ENCODE peak calls at places on chromosomes 3 and 15, in nine cellular contexts. V is brain microvascular endothelial cell; C is left ventricle myocardium inferior; E is breast epithelium; R is HL-60; D is right atrium auricular region; O is transverse colon; Q is CD4-positive, alpha-beta T cell; X is psoas muscle. I is an unnamed sample.

GRCh38 chr3:133478624-133479023 is 78.8 kb downstream of the BFSP2 start:
- DNase-seq in V (no peak), C (no peak), E (no peak), R (no peak), D (no peak), O (no peak), Q (no peak), X (no peak), I (no peak)

GRCh38 chr3:188788621-188789081 is 383.1 kb upstream of the TPRG1 start:
- DNase-seq in V (peak), C (no peak), E (no peak), R (peak), D (no peak), O (no peak), Q (peak), X (no peak), I (no peak)

GRCh38 chr3:125054436-125055164 is 1.2 kb downstream of the HEG1 start:
- DNase-seq in V (peak), C (no peak), E (no peak), R (no peak), D (no peak), O (no peak), Q (no peak), X (no peak), I (no peak)

GRCh38 chr3:51669241-51670052 is 1.6 kb upstream of the TEX264 start:
- DNase-seq in V (peak), C (peak), E (peak), R (peak), D (peak), O (peak), Q (peak), X (peak), I (peak)

GRCh38 chr15:80856809-80857377 is 77.7 kb downstream of the CEMIP start:
- DNase-seq in V (no peak), C (peak), E (peak), R (no peak), D (no peak), O (peak), Q (no peak), X (no peak), I (peak)

GRCh38 chr15:40852529-40852928 is 8.7 kb downstream of the SPINT1 start:
- DNase-seq in V (no peak), C (no peak), E (no peak), R (no peak), D (no peak), O (peak), Q (no peak), X (peak), I (no peak)

GRCh38 chr3:88031543-88032148 is 27.2 kb downstream of the CGGBP1 start:
- DNase-seq in V (peak), C (no peak), E (no peak), R (no peak), D (no peak), O (no peak), Q (no peak), X (no peak), I (no peak)

GRCh38 chr3:85821130-85821756 is 862.5 kb downstream of the CADM2 start:
- DNase-seq in V (peak), C (no peak), E (no peak), R (peak), D (no peak), O (peak), Q (no peak), X (no peak), I (no peak)

GRCh38 chr3:49554639-49555265 is 475 bp downstream of the BSN start:
- DNase-seq in V (no peak), C (peak), E (no peak), R (no peak), D (no peak), O (peak), Q (peak), X (peak), I (no peak)

GRCh38 chr15:35437157-35437556 is 108.8 kb downstream of the DPH6 start:
- DNase-seq in V (no peak), C (no peak), E (no peak), R (no peak), D (no peak), O (no peak), Q (no peak), X (no peak), I (no peak)

GRCh38 chr3:41363830-41364523 is 164.7 kb downstream of the CTNNB1 start:
- DNase-seq in V (no peak), C (no peak), E (no peak), R (no peak), D (no peak), O (no peak), Q (no peak), X (no peak), I (no peak)

GRCh38 chr3:63689285-63689684 is 36.8 kb downstream of the SNTN start:
- DNase-seq in V (no peak), C (no peak), E (no peak), R (no peak), D (no peak), O (no peak), Q (no peak), X (no peak), I (no peak)

GRCh38 chr15:62164500-62165028 is 521 bp downstream of the C2CD4B start:
- DNase-seq in V (no peak), C (peak), E (no peak), R (no peak), D (no peak), O (peak), Q (no peak), X (peak), I (no peak)

GRCh38 chr3:77320514-77320913 is 280.6 kb downstream of the ROBO2 start:
- DNase-seq in V (peak), C (no peak), E (no peak), R (no peak), D (no peak), O (no peak), Q (no peak), X (no peak), I (no peak)

GRCh38 chr15:85443593-85444328 is 63.4 kb downstream of the AKAP13 start:
- DNase-seq in V (peak), C (no peak), E (no peak), R (no peak), D (no peak), O (no peak), Q (no peak), X (no peak), I (no peak)

GRCh38 chr3:66499881-66500574 is 794 bp downstream of the LRIG1 start:
- DNase-seq in V (no peak), C (peak), E (no peak), R (no peak), D (no peak), O (peak), Q (peak), X (peak), I (peak)

GRCh38 chr3:71495708-71496472 is 87.6 kb downstream of the FOXP1 start:
- DNase-seq in V (peak), C (no peak), E (no peak), R (no peak), D (no peak), O (no peak), Q (no peak), X (no peak), I (no peak)

GRCh38 chr3:13260259-13261103 is 159.6 kb downstream of the NUP210 start:
- DNase-seq in V (no peak), C (no peak), E (no peak), R (no peak), D (no peak), O (no peak), Q (no peak), X (no peak), I (no peak)

DNA sequence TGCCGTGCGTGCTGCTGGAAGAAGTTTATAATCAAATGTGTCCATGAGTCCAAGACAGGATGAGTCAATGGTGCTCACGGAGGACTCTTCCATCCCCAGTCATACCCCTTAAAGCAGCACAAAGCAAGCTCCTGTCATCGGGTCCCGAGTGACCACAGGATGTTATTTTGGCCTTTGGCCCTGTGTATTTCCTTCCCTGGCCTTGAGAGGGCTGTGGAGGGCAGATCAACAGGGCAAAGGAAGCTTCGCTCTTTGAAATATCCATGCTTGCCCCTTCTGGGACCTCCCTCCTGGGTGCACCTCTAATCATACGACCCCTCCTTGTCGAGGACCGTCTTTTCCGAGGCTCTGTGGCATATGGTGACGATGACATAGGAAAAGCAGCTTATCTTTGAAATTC is 93.4 kb downstream of the SLCO3A1 start:
- DNase-seq in V (no peak), C (no peak), E (no peak), R (no peak), D (no peak), O (no peak), Q (no peak), X (no peak), I (no peak)
- TF ChIP-seq CTCF in V (no peak), C (peak), E (no peak), R (no peak), D (no peak), O (no peak), Q (no peak), X (peak), I (no peak)

DNA sequence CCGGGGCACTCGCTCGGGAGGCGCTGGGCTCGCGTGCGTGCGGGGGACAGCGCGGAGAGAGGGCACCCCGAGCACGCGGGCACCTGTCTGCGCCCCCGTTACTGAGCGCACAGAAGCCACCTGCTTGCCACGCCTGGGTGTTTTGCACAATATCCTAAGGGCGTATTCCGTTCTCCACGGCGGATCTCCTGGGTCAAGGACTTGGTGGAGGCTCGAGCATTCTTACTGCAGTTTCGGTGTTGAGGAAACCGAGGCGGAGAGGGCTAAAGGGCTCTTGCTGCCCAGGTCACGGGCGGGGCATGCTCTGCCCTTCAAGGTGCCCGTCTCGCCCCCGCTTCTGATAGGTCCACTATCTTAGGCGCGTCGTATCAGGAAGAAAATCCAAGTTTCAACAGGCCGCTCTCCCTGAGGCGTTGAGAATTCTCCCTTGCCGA is 526 bp downstream of the GPD1L start:
- DNase-seq in V (no peak), C (peak), E (no peak), R (peak), D (no peak), O (peak), Q (no peak), X (peak), I (peak)
- H3K27ac ChIP-seq in V (no peak), C (peak), E (peak), R (peak), D (peak), O (peak), Q (peak), X (peak), I (peak)

GRCh38 chr15:71802770-71803169 is 7.6 kb upstream of the NR2E3 start:
- DNase-seq in V (no peak), C (no peak), E (no peak), R (peak), D (no peak), O (no peak), Q (no peak), X (no peak), I (no peak)
- TF ChIP-seq CTCF in V (peak), C (peak), E (no peak), R (peak), D (peak), O (no peak), Q (no peak), X (peak), I (no peak)

GRCh38 chr15:70799667-70800450 is 36.5 kb upstream of the UACA start:
- DNase-seq in V (peak), C (no peak), E (peak), R (no peak), D (no peak), O (no peak), Q (no peak), X (no peak), I (peak)

GRCh38 chr15:70797464-70797863 is 34.1 kb upstream of the UACA start:
- DNase-seq in V (no peak), C (no peak), E (no peak), R (no peak), D (no peak), O (no peak), Q (no peak), X (no peak), I (no peak)

GRCh38 chr15:70806992-70807712 is 43.8 kb upstream of the UACA start:
- DNase-seq in V (no peak), C (peak), E (peak), R (peak), D (peak), O (peak), Q (no peak), X (peak), I (no peak)

GRCh38 chr15:70801111-70801510 is 37.8 kb upstream of the UACA start:
- DNase-seq in V (no peak), C (no peak), E (no peak), R (no peak), D (no peak), O (no peak), Q (no peak), X (no peak), I (no peak)

DNA sequence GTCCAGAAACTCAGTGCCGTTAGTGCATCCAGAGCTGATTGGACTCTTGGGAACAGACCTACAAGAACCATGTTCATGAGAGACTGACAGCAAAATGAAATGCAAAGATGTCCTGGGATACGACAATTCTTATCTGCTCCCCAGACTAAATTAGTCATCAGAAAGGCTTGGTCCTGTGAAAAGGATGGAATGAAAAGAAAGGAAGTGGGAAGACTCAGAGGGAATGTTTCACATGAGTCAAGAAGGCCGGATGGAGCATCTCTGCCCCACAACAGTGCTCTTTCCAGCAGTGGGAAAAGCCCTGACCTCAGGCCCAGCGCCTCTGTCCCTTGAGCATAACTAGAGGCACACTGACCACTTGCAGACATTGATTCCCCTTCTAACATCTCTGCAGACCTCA is 39.3 kb upstream of the UACA start:
- DNase-seq in V (peak), C (no peak), E (no peak), R (no peak), D (no peak), O (no peak), Q (no peak), X (no peak), I (no peak)
- H3K27ac ChIP-seq in V (peak), C (peak), E (peak), R (no peak), D (peak), O (no peak), Q (no peak), X (no peak), I (no peak)

DNA sequence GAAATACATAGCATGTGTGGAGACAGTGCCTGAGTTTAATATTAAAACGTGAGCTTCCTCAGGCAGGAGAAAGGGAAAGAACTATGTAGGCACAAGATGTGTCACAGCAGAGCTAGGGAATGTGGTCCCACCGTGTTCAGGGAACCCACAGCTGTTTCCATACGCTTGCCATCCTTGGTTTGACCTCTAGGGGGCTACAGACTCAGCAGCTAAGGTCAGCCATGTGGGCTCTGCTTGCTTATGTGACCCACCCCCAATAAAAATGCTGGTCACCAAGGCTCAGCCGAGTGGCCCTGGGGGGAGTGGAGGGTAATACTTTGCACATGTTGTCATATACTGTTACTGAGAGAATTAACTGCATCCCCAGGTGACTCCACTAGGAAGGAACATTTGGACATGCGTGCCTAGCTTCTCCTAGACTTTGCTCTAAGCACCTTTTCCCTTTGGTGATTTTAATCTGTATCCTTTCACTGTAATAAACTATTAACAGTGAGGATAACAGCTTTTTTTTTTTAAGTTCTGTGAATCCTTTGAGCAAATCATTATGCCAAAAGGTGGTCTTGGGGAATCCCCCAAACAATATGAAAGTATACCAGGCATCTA is 3.3 kb downstream of the TUBGCP5 start:
- DNase-seq in V (peak), C (no peak), E (no peak), R (peak), D (no peak), O (peak), Q (no peak), X (no peak), I (peak)
- TF ChIP-seq CTCF in V (peak), C (peak), E (peak), R (peak), D (peak), O (peak), Q (peak), X (peak), I (peak)

I was measured in lung.